ENCODE peak calls at places on chromosomes 5 and 9, in six cellular contexts. W is mesendoderm, L is trophoblast cell, O is H1, I is neuronal stem cell, Q is mesenchymal stem cell. Z is an unnamed sample.

GRCh38 chr9:99377790-99378775 is 156.0 kb downstream of the SEC61B start:
- DNase-seq in W (no peak), L (no peak), O (no peak), I (peak), Q (peak), Z (peak)

GRCh38 chr9:32992596-32993238 is 8.7 kb downstream of the APTX start:
- DNase-seq in W (no peak), L (no peak), O (no peak), I (no peak), Q (no peak), Z (peak)

GRCh38 chr9:105854056-105854782 is 159.9 kb downstream of the TMEM38B start:
- DNase-seq in W (no peak), L (peak), O (no peak), I (no peak), Q (no peak), Z (no peak)

GRCh38 chr9:111527347-111527746 is 2.4 kb downstream of the ZNF483 start:
- DNase-seq in W (no peak), L (no peak), O (no peak), I (no peak), Q (no peak), Z (no peak)

GRCh38 chr5:111069839-111070238 is 1.7 kb upstream of the TSLP start:
- DNase-seq in W (no peak), L (no peak), O (no peak), I (no peak), Q (peak), Z (peak)

GRCh38 chr9:8521112-8521511 is 721.5 kb upstream of the DMAC1 start:
- DNase-seq in W (peak), L (no peak), O (no peak), I (no peak), Q (no peak), Z (no peak)

GRCh38 chr9:100098887-100099721 is at the start of the genes ERP44 and INVS:
- DNase-seq in W (peak), L (peak), O (peak), I (peak), Q (peak), Z (peak)

GRCh38 chr5:97149689-97150088 is 7.3 kb upstream of the LIX1 start:
- DNase-seq in W (no peak), L (no peak), O (no peak), I (no peak), Q (no peak), Z (no peak)

GRCh38 chr5:1177826-1178528 is 23.4 kb upstream of the SLC6A19 start:
- DNase-seq in W (no peak), L (no peak), O (no peak), I (no peak), Q (no peak), Z (no peak)

GRCh38 chr5:42225009-42225408 is 198.2 kb upstream of the GHR start:
- DNase-seq in W (no peak), L (no peak), O (no peak), I (no peak), Q (no peak), Z (no peak)

GRCh38 chr5:87121315-87122170 is 146.1 kb upstream of the RASA1 start:
- DNase-seq in W (peak), L (peak), O (no peak), I (no peak), Q (peak), Z (peak)

GRCh38 chr5:59557572-59557971 is 336.0 kb downstream of the PDE4D start:
- DNase-seq in W (no peak), L (no peak), O (no peak), I (no peak), Q (peak), Z (no peak)

GRCh38 chr5:66151030-66151429 is 6.9 kb downstream of the SREK1 start:
- DNase-seq in W (no peak), L (no peak), O (no peak), I (no peak), Q (no peak), Z (no peak)

GRCh38 chr5:141650851-141651727 is at the start of gene FCHSD1:
- DNase-seq in W (peak), L (peak), O (peak), I (peak), Q (peak), Z (peak)

GRCh38 chr5:137389042-137389441 is 110.1 kb downstream of the SPOCK1 start:
- DNase-seq in W (no peak), L (no peak), O (no peak), I (no peak), Q (no peak), Z (no peak)

GRCh38 chr5:137392261-137392660 is 106.9 kb downstream of the SPOCK1 start:
- DNase-seq in W (no peak), L (peak), O (no peak), I (no peak), Q (no peak), Z (no peak)

GRCh38 chr5:137398175-137398574 is 101.0 kb downstream of the SPOCK1 start:
- DNase-seq in W (no peak), L (no peak), O (no peak), I (no peak), Q (no peak), Z (no peak)

GRCh38 chr5:137395011-137395755 is 103.9 kb downstream of the SPOCK1 start:
- DNase-seq in W (no peak), L (peak), O (no peak), I (no peak), Q (no peak), Z (peak)

GRCh38 chr5:137393196-137393993 is 105.7 kb downstream of the SPOCK1 start:
- DNase-seq in W (no peak), L (no peak), O (no peak), I (no peak), Q (no peak), Z (no peak)
- H3K23ac ChIP-seq in W (no peak), L (no peak), O (no peak), I (no peak), Q (no peak), Z (no peak)

DNA sequence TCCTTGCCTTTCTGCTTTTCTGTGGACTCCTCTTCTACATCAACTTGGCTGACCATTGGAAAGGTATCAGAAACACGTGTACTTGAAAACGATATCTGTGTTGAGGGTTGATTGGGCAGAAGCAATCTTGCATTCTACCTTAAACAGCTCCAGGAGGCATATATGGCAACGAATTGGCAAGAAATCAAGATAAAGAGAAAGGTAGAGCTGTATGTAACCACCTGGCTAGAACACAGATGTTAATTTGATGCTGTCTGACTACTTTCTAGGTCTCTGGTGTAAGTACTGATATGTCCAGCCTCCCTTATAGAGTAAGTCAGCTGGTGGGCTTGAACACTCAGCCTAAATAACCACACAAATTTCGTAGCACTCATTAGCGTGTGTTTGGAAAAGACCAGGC is 1.3 kb downstream of the MAN1B1 start:
- DNase-seq in W (no peak), L (no peak), O (no peak), I (no peak), Q (no peak), Z (no peak)
- H3K4me3 ChIP-seq in W (no peak), L (no peak), O (no peak), I (no peak), Q (peak), Z (no peak)

GRCh38 chr5:40033411-40033810 is 608.6 kb upstream of the DAB2 start:
- DNase-seq in W (no peak), L (no peak), O (no peak), I (no peak), Q (no peak), Z (no peak)
- H3K23ac ChIP-seq in W (no peak), L (no peak), O (no peak), I (no peak), Q (no peak), Z (no peak)

DNA sequence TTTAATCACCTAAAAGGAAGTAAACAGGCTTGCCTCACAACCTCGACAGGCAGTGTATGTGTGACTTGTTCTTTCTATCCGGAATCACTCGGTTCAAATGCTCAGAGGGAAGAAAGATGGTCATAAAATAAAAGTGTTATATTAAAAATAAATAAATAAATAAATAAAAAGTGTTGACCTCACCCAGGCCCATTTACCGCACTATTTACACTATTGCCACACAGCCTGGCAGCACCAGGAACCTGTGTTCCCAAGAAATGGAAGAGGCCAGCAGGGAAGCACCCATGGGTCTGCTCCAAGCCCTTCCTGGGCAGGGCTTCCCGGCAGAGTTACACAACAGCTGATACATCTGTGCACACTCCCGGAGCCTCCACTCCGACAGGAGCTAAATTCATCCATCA is 127.9 kb downstream of the EFNA5 start:
- DNase-seq in W (no peak), L (peak), O (no peak), I (no peak), Q (peak), Z (peak)
- H3K4me3 ChIP-seq in W (no peak), L (no peak), O (no peak), I (no peak), Q (peak), Z (no peak)

GRCh38 chr5:39505751-39506150 is 81.0 kb upstream of the DAB2 start:
- DNase-seq in W (no peak), L (no peak), O (no peak), I (no peak), Q (no peak), Z (no peak)

GRCh38 chr5:39502704-39503103 is 77.9 kb upstream of the DAB2 start:
- DNase-seq in W (no peak), L (no peak), O (no peak), I (no peak), Q (no peak), Z (no peak)

GRCh38 chr5:39503148-39503547 is 78.4 kb upstream of the DAB2 start:
- DNase-seq in W (no peak), L (no peak), O (no peak), I (no peak), Q (peak), Z (peak)

GRCh38 chr5:39501403-39501802 is 76.6 kb upstream of the DAB2 start:
- DNase-seq in W (no peak), L (peak), O (no peak), I (no peak), Q (peak), Z (peak)

DNA sequence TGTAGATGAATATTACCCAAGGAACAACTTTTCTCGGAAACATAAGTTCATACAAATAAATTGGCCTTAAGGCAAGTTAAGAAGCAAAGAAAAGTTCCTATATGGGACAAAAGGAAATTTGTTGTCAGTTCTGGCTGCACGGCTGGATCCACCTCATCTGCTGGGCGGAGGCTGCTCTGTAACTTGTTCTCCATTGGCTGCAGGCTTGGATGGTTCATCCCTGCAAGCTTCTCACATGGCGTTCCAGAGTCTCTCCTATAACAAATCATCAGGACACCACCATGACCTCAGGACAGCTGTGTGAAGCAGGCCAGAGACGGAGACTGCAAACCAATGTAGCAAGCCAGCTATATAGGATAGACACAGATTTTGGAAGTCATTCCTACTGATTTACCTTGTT is 81.4 kb upstream of the DAB2 start:
- DNase-seq in W (no peak), L (no peak), O (no peak), I (no peak), Q (no peak), Z (no peak)
- H3K23ac ChIP-seq in W (no peak), L (no peak), O (no peak), I (no peak), Q (no peak), Z (no peak)

GRCh38 chr5:108115673-108116072 is 266.2 kb downstream of the FBXL17 start:
- DNase-seq in W (peak), L (no peak), O (no peak), I (no peak), Q (no peak), Z (no peak)
- H3K4me3 ChIP-seq in W (no peak), L (no peak), O (no peak), I (no peak), Q (no peak), Z (no peak)

GRCh38 chr9:13992136-13992798 is 321.7 kb downstream of the NFIB start:
- DNase-seq in W (no peak), L (no peak), O (no peak), I (no peak), Q (no peak), Z (no peak)
- H3K23ac ChIP-seq in W (no peak), L (no peak), O (no peak), I (no peak), Q (no peak), Z (no peak)

GRCh38 chr5:35884125-35884788 is 27.6 kb downstream of the IL7R start:
- DNase-seq in W (peak), L (peak), O (no peak), I (no peak), Q (peak), Z (peak)
- H3K4me3 ChIP-seq in W (no peak), L (no peak), O (no peak), I (no peak), Q (no peak), Z (no peak)

GRCh38 chr5:181111010-181111409 is 20.0 kb downstream of the OR2V1 start:
- DNase-seq in W (no peak), L (no peak), O (no peak), I (no peak), Q (no peak), Z (no peak)
- H3K23ac ChIP-seq in W (no peak), L (no peak), O (no peak), I (no peak), Q (no peak), Z (no peak)

GRCh38 chr5:45507174-45507573 is 189.0 kb downstream of the HCN1 start:
- DNase-seq in W (peak), L (no peak), O (no peak), I (no peak), Q (peak), Z (no peak)

GRCh38 chr5:45512521-45512920 is 183.7 kb downstream of the HCN1 start:
- DNase-seq in W (peak), L (no peak), O (no peak), I (no peak), Q (no peak), Z (no peak)

DNA sequence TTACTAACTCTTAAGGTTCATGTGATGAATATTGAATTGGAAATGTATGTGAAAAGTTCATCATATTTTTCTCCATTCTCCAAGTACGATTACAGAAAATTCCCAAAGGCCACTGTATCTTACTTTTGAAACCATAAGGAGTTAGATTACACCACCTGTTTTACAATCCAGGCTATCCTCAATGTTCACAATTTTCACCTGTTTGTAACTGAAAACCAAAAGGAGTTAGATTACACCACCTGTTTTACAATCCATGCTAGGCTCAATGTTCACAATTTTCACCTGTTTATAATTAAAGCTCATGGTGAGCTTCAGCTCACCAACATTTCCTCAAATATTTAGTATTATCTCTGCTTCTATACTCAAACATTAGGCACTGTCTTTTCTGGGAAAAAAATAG is 188.0 kb downstream of the HCN1 start:
- DNase-seq in W (no peak), L (no peak), O (no peak), I (no peak), Q (no peak), Z (no peak)
- H3K4me3 ChIP-seq in W (no peak), L (no peak), O (no peak), I (no peak), Q (no peak), Z (no peak)

Z was measured in IMR-90.